ENCODE peak calls at places on chromosomes 2 and 18, in nine cellular contexts. One of them, this sample, is unnamed.
A peak's percentile ranks its signal among the peaks of the same experiment; 100 is the strongest.

GRCh38 chr2:96144481-96145027 is 686 bp downstream of the DUSP2 start:
- DNase-seq in transverse colon: peak; percentile 52
- DNase-seq in thyroid gland: no peak
- DNase-seq in prostate gland: peak; percentile 14
- DNase-seq in sigmoid colon: peak; percentile 66
- DNase-seq in A549: no peak
- DNase-seq in gastrocnemius medialis: no peak
- DNase-seq in heart left ventricle: no peak
- DNase-seq in right lobe of liver: peak; percentile 49
- DNase-seq in this sample: no peak

GRCh38 chr2:134782107-134782506 is 56.3 kb upstream of the ACMSD start:
- DNase-seq in transverse colon: no peak
- DNase-seq in thyroid gland: no peak
- DNase-seq in prostate gland: no peak
- DNase-seq in sigmoid colon: no peak
- DNase-seq in A549: no peak
- DNase-seq in gastrocnemius medialis: no peak
- DNase-seq in heart left ventricle: no peak
- DNase-seq in right lobe of liver: no peak
- DNase-seq in this sample: no peak

GRCh38 chr2:174593574-174594203 is 3.9 kb downstream of the WIPF1 start:
- DNase-seq in transverse colon: peak; percentile 58
- DNase-seq in thyroid gland: no peak
- DNase-seq in prostate gland: no peak
- DNase-seq in sigmoid colon: no peak
- DNase-seq in A549: no peak
- DNase-seq in gastrocnemius medialis: no peak
- DNase-seq in heart left ventricle: no peak
- DNase-seq in right lobe of liver: no peak
- DNase-seq in this sample: no peak

GRCh38 chr2:161166538-161167409 is 6.5 kb downstream of the TANK start:
- DNase-seq in transverse colon: no peak
- DNase-seq in thyroid gland: no peak
- DNase-seq in prostate gland: no peak
- DNase-seq in sigmoid colon: no peak
- DNase-seq in A549: no peak
- DNase-seq in gastrocnemius medialis: no peak
- DNase-seq in heart left ventricle: no peak
- DNase-seq in right lobe of liver: no peak
- DNase-seq in this sample: no peak

GRCh38 chr2:171963198-171963597 is 36.6 kb upstream of the METAP1D start:
- DNase-seq in transverse colon: no peak
- DNase-seq in thyroid gland: no peak
- DNase-seq in prostate gland: no peak
- DNase-seq in sigmoid colon: no peak
- DNase-seq in A549: no peak
- DNase-seq in gastrocnemius medialis: no peak
- DNase-seq in heart left ventricle: no peak
- DNase-seq in right lobe of liver: no peak
- DNase-seq in this sample: no peak

GRCh38 chr2:10276481-10277292 is 26.0 kb upstream of the HPCAL1 start:
- DNase-seq in transverse colon: no peak
- DNase-seq in thyroid gland: no peak
- DNase-seq in prostate gland: no peak
- DNase-seq in sigmoid colon: peak; percentile 58
- DNase-seq in A549: no peak
- DNase-seq in gastrocnemius medialis: no peak
- DNase-seq in heart left ventricle: no peak
- DNase-seq in right lobe of liver: no peak
- DNase-seq in this sample: no peak

GRCh38 chr18:50836521-50836957 is 16.7 kb upstream of the MRO start:
- DNase-seq in transverse colon: no peak
- DNase-seq in thyroid gland: no peak
- DNase-seq in prostate gland: no peak
- DNase-seq in sigmoid colon: no peak
- DNase-seq in A549: peak; percentile 48
- DNase-seq in gastrocnemius medialis: no peak
- DNase-seq in heart left ventricle: no peak
- DNase-seq in right lobe of liver: no peak
- DNase-seq in this sample: no peak

GRCh38 chr2:98709530-98709929 is 21.4 kb downstream of the MGAT4A start:
- DNase-seq in transverse colon: no peak
- DNase-seq in thyroid gland: peak; percentile 8
- DNase-seq in prostate gland: peak; percentile 37
- DNase-seq in sigmoid colon: no peak
- DNase-seq in A549: no peak
- DNase-seq in gastrocnemius medialis: no peak
- DNase-seq in heart left ventricle: no peak
- DNase-seq in right lobe of liver: no peak
- DNase-seq in this sample: peak; percentile 54

GRCh38 chr2:75547345-75548035 is 13.2 kb downstream of the EVA1A start:
- DNase-seq in transverse colon: no peak
- DNase-seq in thyroid gland: no peak
- DNase-seq in prostate gland: no peak
- DNase-seq in sigmoid colon: no peak
- DNase-seq in A549: peak; percentile 29
- DNase-seq in gastrocnemius medialis: no peak
- DNase-seq in heart left ventricle: no peak
- DNase-seq in right lobe of liver: no peak
- DNase-seq in this sample: peak; percentile 21

GRCh38 chr2:120788349-120788700 is 52.7 kb downstream of the GLI2 start:
- DNase-seq in transverse colon: no peak
- DNase-seq in thyroid gland: no peak
- DNase-seq in prostate gland: no peak
- DNase-seq in sigmoid colon: no peak
- DNase-seq in A549: no peak
- DNase-seq in gastrocnemius medialis: no peak
- DNase-seq in heart left ventricle: no peak
- DNase-seq in right lobe of liver: no peak
- DNase-seq in this sample: no peak

GRCh38 chr2:218748795-218749429 is 33.0 kb upstream of the CYP27A1 start:
- DNase-seq in transverse colon: no peak
- DNase-seq in thyroid gland: no peak
- DNase-seq in prostate gland: no peak
- DNase-seq in sigmoid colon: no peak
- DNase-seq in A549: no peak
- DNase-seq in gastrocnemius medialis: no peak
- DNase-seq in heart left ventricle: no peak
- DNase-seq in right lobe of liver: no peak
- DNase-seq in this sample: no peak

DNA sequence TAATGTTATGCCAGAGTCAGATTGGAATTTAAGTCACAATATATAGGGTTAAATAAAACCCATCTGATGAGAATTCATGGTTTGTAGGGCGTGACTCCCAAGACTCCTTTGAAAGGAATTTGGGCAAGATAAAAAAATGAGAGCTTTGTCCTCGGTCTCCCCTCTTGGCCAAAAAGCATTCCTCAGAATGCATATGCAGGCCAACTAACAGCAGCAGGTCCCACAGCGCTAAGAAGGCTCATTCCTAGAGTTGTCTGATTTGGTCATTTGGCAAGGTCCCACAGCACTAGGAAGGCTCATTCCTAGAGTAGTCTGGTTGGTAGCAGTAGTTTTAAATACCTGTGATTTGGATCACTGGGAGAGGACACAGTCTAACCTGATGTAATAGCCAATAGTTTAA is 106.3 kb upstream of the B3GNT2 start:
- DNase-seq in transverse colon: no peak
- DNase-seq in thyroid gland: no peak
- DNase-seq in prostate gland: no peak
- DNase-seq in sigmoid colon: no peak
- DNase-seq in A549: no peak
- DNase-seq in gastrocnemius medialis: no peak
- DNase-seq in heart left ventricle: no peak
- DNase-seq in right lobe of liver: no peak
- DNase-seq in this sample: no peak
- H3K4me3 ChIP-seq in transverse colon: no peak overlapping the region
- H3K4me3 ChIP-seq in thyroid gland: no peak overlapping the region
- H3K4me3 ChIP-seq in prostate gland: no peak overlapping the region
- H3K4me3 ChIP-seq in sigmoid colon: no peak overlapping the region
- H3K4me3 ChIP-seq in A549: no peak overlapping the region
- H3K4me3 ChIP-seq in gastrocnemius medialis: no peak overlapping the region
- H3K4me3 ChIP-seq in heart left ventricle: no peak overlapping the region
- H3K4me3 ChIP-seq in right lobe of liver: no peak overlapping the region
- H3K4me3 ChIP-seq in this sample: no peak overlapping the region

DNA sequence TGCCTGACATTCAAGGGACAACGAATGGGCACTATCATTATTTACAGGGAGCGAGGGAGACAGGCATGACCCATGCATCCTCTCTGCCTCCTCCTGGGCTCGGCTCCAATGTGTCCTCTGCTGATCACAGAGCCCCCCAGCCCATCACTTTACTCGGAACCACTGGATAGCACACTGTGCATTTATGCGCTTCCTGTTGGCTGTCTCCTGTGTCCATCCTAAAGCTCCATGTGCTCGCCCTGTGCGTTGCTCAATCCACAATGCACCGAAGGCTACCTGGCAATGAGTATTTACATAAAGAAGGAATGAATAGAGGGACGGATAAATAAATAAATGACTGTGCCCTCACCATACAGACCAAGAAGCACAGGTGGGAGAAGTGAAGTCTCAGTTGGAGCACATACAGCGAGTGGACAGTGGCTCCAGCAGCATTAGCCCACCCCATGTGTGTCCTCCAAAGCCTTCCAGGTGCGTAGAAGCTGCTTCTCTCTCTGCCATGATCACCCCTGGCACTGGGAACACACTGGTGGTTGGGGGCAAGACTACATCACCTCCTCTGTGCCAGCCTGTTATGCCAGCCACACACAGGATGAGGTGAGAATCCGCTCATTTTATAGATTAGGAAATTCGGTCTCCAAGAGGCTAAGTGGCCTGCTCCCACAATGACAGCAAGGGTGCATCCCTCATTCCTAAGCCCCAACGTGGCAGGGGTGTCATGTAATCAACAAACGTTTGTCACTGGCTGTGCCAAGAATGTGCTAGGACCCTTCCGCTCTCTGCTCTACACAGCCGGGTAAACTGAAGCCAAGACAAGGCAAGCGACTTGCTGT is 2.3 kb upstream of the GDF7 start:
- DNase-seq in transverse colon: no peak
- DNase-seq in thyroid gland: no peak
- DNase-seq in prostate gland: no peak
- DNase-seq in sigmoid colon: no peak
- DNase-seq in A549: no peak
- DNase-seq in gastrocnemius medialis: no peak
- DNase-seq in heart left ventricle: no peak
- DNase-seq in right lobe of liver: peak; percentile 7
- DNase-seq in this sample: no peak
- TF ChIP-seq POLR2A in transverse colon: no peak
- TF ChIP-seq POLR2A in thyroid gland: no peak
- TF ChIP-seq POLR2A in prostate gland: no peak
- TF ChIP-seq POLR2A in sigmoid colon: no peak
- TF ChIP-seq POLR2A in A549: no peak
- TF ChIP-seq POLR2A in gastrocnemius medialis: no peak
- TF ChIP-seq POLR2A in heart left ventricle: no peak
- TF ChIP-seq POLR2A in right lobe of liver: no peak
- TF ChIP-seq POLR2A in this sample: no peak

GRCh38 chr2:80058562-80058961 is 246.0 kb downstream of the LRRTM1 start:
- DNase-seq in transverse colon: no peak
- DNase-seq in thyroid gland: no peak
- DNase-seq in prostate gland: no peak
- DNase-seq in sigmoid colon: no peak
- DNase-seq in A549: no peak
- DNase-seq in gastrocnemius medialis: no peak
- DNase-seq in heart left ventricle: no peak
- DNase-seq in right lobe of liver: no peak
- DNase-seq in this sample: no peak
- H3K4me1 ChIP-seq in transverse colon: no peaks in the 10 kb centered on the region
- H3K4me1 ChIP-seq in thyroid gland: no peaks in the 10 kb centered on the region
- H3K4me1 ChIP-seq in prostate gland: no peaks in the 10 kb centered on the region
- H3K4me1 ChIP-seq in sigmoid colon: no peaks in the 10 kb centered on the region
- H3K4me1 ChIP-seq in A549: no peaks in the 10 kb centered on the region
- H3K4me1 ChIP-seq in gastrocnemius medialis: no peaks in the 10 kb centered on the region
- H3K4me1 ChIP-seq in heart left ventricle: no peaks in the 10 kb centered on the region
- H3K4me1 ChIP-seq in right lobe of liver: no peaks in the 10 kb centered on the region
- H3K4me1 ChIP-seq in this sample: no peaks in the 10 kb centered on the region

GRCh38 chr2:45169339-45170190 is 160.3 kb upstream of the SIX2 start:
- DNase-seq in transverse colon: no peak
- DNase-seq in thyroid gland: peak; percentile 3
- DNase-seq in prostate gland: no peak
- DNase-seq in sigmoid colon: no peak
- DNase-seq in A549: peak; percentile 51
- DNase-seq in gastrocnemius medialis: no peak
- DNase-seq in heart left ventricle: no peak
- DNase-seq in right lobe of liver: peak; percentile 26
- DNase-seq in this sample: peak; percentile 56
- H3K4me3 ChIP-seq in transverse colon: peak overlapping the region; percentile 12
- H3K4me3 ChIP-seq in thyroid gland: peak overlapping the region; percentile 30
- H3K4me3 ChIP-seq in prostate gland: peak overlapping the region; percentile 28
- H3K4me3 ChIP-seq in sigmoid colon: no peak overlapping the region
- H3K4me3 ChIP-seq in A549: peak overlapping the region; percentile 78
- H3K4me3 ChIP-seq in gastrocnemius medialis: peak overlapping the region; percentile 62
- H3K4me3 ChIP-seq in heart left ventricle: peak overlapping the region; percentile 53
- H3K4me3 ChIP-seq in right lobe of liver: peak overlapping the region; percentile 38
- H3K4me3 ChIP-seq in this sample: peak overlapping the region; percentile 37

DNA sequence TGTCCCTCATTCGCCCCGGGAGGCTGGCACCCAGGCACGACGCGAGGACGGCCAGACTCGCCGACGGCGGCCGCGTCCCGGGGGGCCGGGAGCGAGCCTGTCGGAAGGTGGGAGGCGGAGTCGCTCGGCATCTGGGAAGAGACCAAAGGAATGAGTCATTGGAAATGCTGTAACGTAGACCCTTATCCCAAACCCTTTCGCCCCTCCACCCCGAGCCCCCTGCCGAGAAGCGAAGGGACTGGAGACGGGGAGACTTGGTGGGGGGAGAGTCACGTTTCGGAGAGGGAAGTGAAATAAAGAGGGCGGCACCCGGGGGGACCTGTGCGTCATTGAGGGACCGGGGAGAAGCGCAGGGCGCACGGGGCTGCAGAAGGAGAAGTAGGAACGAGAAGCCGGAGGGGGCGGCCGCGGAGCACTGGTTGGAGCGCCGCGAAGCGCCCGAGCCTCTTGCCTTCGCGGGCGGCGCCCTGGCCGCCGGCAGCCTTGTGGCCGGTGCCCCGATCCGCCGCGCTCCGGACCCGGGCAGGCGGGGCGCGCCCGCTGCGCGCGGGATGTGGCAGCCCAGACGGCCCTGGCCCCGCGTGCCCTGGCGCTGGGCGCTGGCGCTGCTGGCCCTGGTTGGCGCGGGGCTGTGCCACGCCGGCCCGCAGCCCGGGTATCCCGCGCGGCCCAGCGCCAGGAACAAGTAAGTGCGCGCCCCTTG is at the start of gene EMILIN2:
- DNase-seq in transverse colon: peak; percentile 60
- DNase-seq in thyroid gland: peak; percentile 44
- DNase-seq in prostate gland: peak; percentile 19
- DNase-seq in sigmoid colon: peak; percentile 90
- DNase-seq in A549: no peak
- DNase-seq in gastrocnemius medialis: peak; percentile 21
- DNase-seq in heart left ventricle: peak; percentile 91
- DNase-seq in right lobe of liver: peak; percentile 73
- DNase-seq in this sample: peak; percentile 32
- TF ChIP-seq POLR2A in transverse colon: peak; percentile 50
- TF ChIP-seq POLR2A in thyroid gland: no peak
- TF ChIP-seq POLR2A in prostate gland: no peak
- TF ChIP-seq POLR2A in sigmoid colon: no peak
- TF ChIP-seq POLR2A in A549: no peak
- TF ChIP-seq POLR2A in gastrocnemius medialis: no peak
- TF ChIP-seq POLR2A in heart left ventricle: no peak
- TF ChIP-seq POLR2A in right lobe of liver: peak; percentile 63
- TF ChIP-seq POLR2A in this sample: no peak

GRCh38 chr18:22297008-22297407 is 120.7 kb downstream of the CTAGE1 start:
- DNase-seq in transverse colon: no peak
- DNase-seq in thyroid gland: no peak
- DNase-seq in prostate gland: no peak
- DNase-seq in sigmoid colon: no peak
- DNase-seq in A549: no peak
- DNase-seq in gastrocnemius medialis: no peak
- DNase-seq in heart left ventricle: no peak
- DNase-seq in right lobe of liver: no peak
- DNase-seq in this sample: no peak
- H3K4me1 ChIP-seq in transverse colon: no peaks in the 10 kb centered on the region
- H3K4me1 ChIP-seq in thyroid gland: no peaks in the 10 kb centered on the region
- H3K4me1 ChIP-seq in prostate gland: no peaks in the 10 kb centered on the region
- H3K4me1 ChIP-seq in sigmoid colon: no peaks in the 10 kb centered on the region
- H3K4me1 ChIP-seq in A549: peaks cover 9% of the 10 kb centered on the region
- H3K4me1 ChIP-seq in gastrocnemius medialis: no peaks in the 10 kb centered on the region
- H3K4me1 ChIP-seq in heart left ventricle: no peaks in the 10 kb centered on the region
- H3K4me1 ChIP-seq in right lobe of liver: no peaks in the 10 kb centered on the region
- H3K4me1 ChIP-seq in this sample: no peaks in the 10 kb centered on the region

This sample was measured in body of pancreas.